ENCODE peak calls at places on chromosomes 11 and 22, in four cellular contexts. T is NCI-H460; D is fibroblast of villous mesenchyme; G is effector CD4-positive, alpha-beta T cell. P is an unnamed sample.

GRCh38 chr11:4454031-4454430 is 4.9 kb downstream of the OR52K2 start:
- DNase-seq in T (no peak), D (no peak), G (no peak), P (no peak)

GRCh38 chr11:33110083-33110482 is 51.2 kb downstream of the CSTF3 start:
- DNase-seq in T (no peak), D (no peak), G (no peak), P (no peak)

GRCh38 chr11:14905104-14906033 is 13.3 kb upstream of the CYP2R1 start:
- DNase-seq in T (no peak), D (peak), G (peak), P (no peak)

GRCh38 chr11:33116535-33116934 is 44.7 kb downstream of the CSTF3 start:
- DNase-seq in T (no peak), D (no peak), G (no peak), P (no peak)

GRCh38 chr11:44241851-44242250 is 68.1 kb downstream of the ALX4 start:
- DNase-seq in T (no peak), D (no peak), G (no peak), P (no peak)

GRCh38 chr11:128886401-128887119 is 4.6 kb upstream of the KCNJ5 start:
- DNase-seq in T (no peak), D (peak), G (no peak), P (no peak)

GRCh38 chr11:1297011-1297575 is 12.3 kb downstream of the TOLLIP start:
- DNase-seq in T (no peak), D (no peak), G (no peak), P (no peak)

GRCh38 chr11:44310198-44310455 is 188 bp upstream of the ALX4 start:
- DNase-seq in T (no peak), D (no peak), G (no peak), P (no peak)

GRCh38 chr11:125516266-125516665 is 20.2 kb upstream of the FEZ1 start:
- DNase-seq in T (no peak), D (no peak), G (no peak), P (no peak)

GRCh38 chr11:57071829-57072228 is 83.1 kb downstream of the OR5AK2 start:
- DNase-seq in T (no peak), D (peak), G (no peak), P (no peak)

GRCh38 chr11:27234043-27234668 is 128.9 kb downstream of the CCDC34 start:
- DNase-seq in T (peak), D (peak), G (no peak), P (peak)

GRCh38 chr22:47000888-47001287 is 238.4 kb downstream of the TBC1D22A start:
- DNase-seq in T (no peak), D (no peak), G (no peak), P (no peak)

GRCh38 chr11:16558499-16558898 is 179.9 kb upstream of the C11orf58 start:
- DNase-seq in T (no peak), D (no peak), G (no peak), P (no peak)

GRCh38 chr11:70662691-70663098 is 264.4 kb downstream of the CTTN start:
- DNase-seq in T (no peak), D (no peak), G (no peak), P (no peak)

GRCh38 chr22:26617251-26618199 is at the start of gene CRYBB1:
- DNase-seq in T (no peak), D (peak), G (no peak), P (no peak)

GRCh38 chr22:46050916-46051614 is 74.1 kb upstream of the WNT7B start:
- DNase-seq in T (no peak), D (no peak), G (no peak), P (no peak)

GRCh38 chr11:16536513-16536912 is 180.2 kb upstream of the SOX6 start:
- DNase-seq in T (no peak), D (no peak), G (no peak), P (no peak)

GRCh38 chr11:45933846-45934579 is 11.6 kb downstream of the LARGE2 start:
- DNase-seq in T (no peak), D (no peak), G (no peak), P (no peak)

GRCh38 chr11:17476317-17477083 is at the start of gene ABCC8:
- DNase-seq in T (no peak), D (no peak), G (no peak), P (no peak)

GRCh38 chr11:134357545-134357839 is 25.7 kb downstream of the GLB1L2 start:
- DNase-seq in T (no peak), D (no peak), G (no peak), P (no peak)

P was measured in amniotic stem cell.